ENCODE peak calls at places on chromosomes 7 and 10, in six cellular contexts. One of them, this sample, is unnamed.

GRCh38 chr10:22379059-22379458 is 33.8 kb downstream of the SPAG6 start:
- DNase-seq in GM12878: peak
- DNase-seq in A549: no peak
- DNase-seq in heart left ventricle: no peak
- DNase-seq in uterus: no peak
- DNase-seq in IMR-90: no peak
- DNase-seq in this sample: no peak

GRCh38 chr10:119625570-119626280 is 25.5 kb upstream of the BAG3 start:
- DNase-seq in GM12878: no peak
- DNase-seq in A549: no peak
- DNase-seq in heart left ventricle: no peak
- DNase-seq in uterus: no peak
- DNase-seq in IMR-90: no peak
- DNase-seq in this sample: no peak

GRCh38 chr10:120586471-120586872 is 129.4 kb downstream of the PLPP4 start:
- DNase-seq in GM12878: no peak
- DNase-seq in A549: no peak
- DNase-seq in heart left ventricle: no peak
- DNase-seq in uterus: no peak
- DNase-seq in IMR-90: no peak
- DNase-seq in this sample: no peak

GRCh38 chr7:105277341-105277740 is 111.4 kb downstream of the SRPK2 start:
- DNase-seq in GM12878: no peak
- DNase-seq in A549: peak
- DNase-seq in heart left ventricle: no peak
- DNase-seq in uterus: no peak
- DNase-seq in IMR-90: peak
- DNase-seq in this sample: no peak

GRCh38 chr10:26890956-26891355 is 30.2 kb upstream of the ABI1 start:
- DNase-seq in GM12878: no peak
- DNase-seq in A549: peak
- DNase-seq in heart left ventricle: no peak
- DNase-seq in uterus: no peak
- DNase-seq in IMR-90: peak
- DNase-seq in this sample: no peak

GRCh38 chr7:75866497-75867389 is 12.1 kb upstream of the RHBDD2 start:
- DNase-seq in GM12878: no peak
- DNase-seq in A549: peak
- DNase-seq in heart left ventricle: peak
- DNase-seq in uterus: peak
- DNase-seq in IMR-90: peak
- DNase-seq in this sample: peak

GRCh38 chr10:22900841-22901601 is 26.8 kb upstream of the ARMC3 start:
- DNase-seq in GM12878: no peak
- DNase-seq in A549: no peak
- DNase-seq in heart left ventricle: peak
- DNase-seq in uterus: no peak
- DNase-seq in IMR-90: no peak
- DNase-seq in this sample: no peak

GRCh38 chr10:117550599-117551321 is 8.2 kb downstream of the EMX2 start:
- DNase-seq in GM12878: no peak
- DNase-seq in A549: no peak
- DNase-seq in heart left ventricle: no peak
- DNase-seq in uterus: peak
- DNase-seq in IMR-90: no peak
- DNase-seq in this sample: no peak

GRCh38 chr10:125816548-125816947 is 6.5 kb downstream of the UROS start:
- DNase-seq in GM12878: no peak
- DNase-seq in A549: no peak
- DNase-seq in heart left ventricle: no peak
- DNase-seq in uterus: no peak
- DNase-seq in IMR-90: no peak
- DNase-seq in this sample: no peak

GRCh38 chr7:106744507-106745180 is 83.7 kb upstream of the CCDC71L start:
- DNase-seq in GM12878: no peak
- DNase-seq in A549: no peak
- DNase-seq in heart left ventricle: no peak
- DNase-seq in uterus: no peak
- DNase-seq in IMR-90: no peak
- DNase-seq in this sample: no peak

GRCh38 chr10:102917962-102918816 is at the start of gene CNNM2:
- DNase-seq in GM12878: peak
- DNase-seq in A549: peak
- DNase-seq in heart left ventricle: peak
- DNase-seq in uterus: peak
- DNase-seq in IMR-90: peak
- DNase-seq in this sample: peak
- TF ChIP-seq POLR2A in GM12878: peak
- TF ChIP-seq POLR2A in A549: peak
- TF ChIP-seq POLR2A in heart left ventricle: peak
- TF ChIP-seq POLR2A in uterus: peak
- TF ChIP-seq POLR2A in IMR-90: peak
- TF ChIP-seq POLR2A in this sample: no peak

GRCh38 chr10:74823791-74824183 is 2.6 kb upstream of the KAT6B start:
- DNase-seq in GM12878: no peak
- DNase-seq in A549: no peak
- DNase-seq in heart left ventricle: no peak
- DNase-seq in uterus: no peak
- DNase-seq in IMR-90: peak
- DNase-seq in this sample: no peak
- H3K4me3 ChIP-seq in GM12878: peak
- H3K4me3 ChIP-seq in A549: no peak
- H3K4me3 ChIP-seq in heart left ventricle: peak
- H3K4me3 ChIP-seq in uterus: no peak
- H3K4me3 ChIP-seq in IMR-90: peak
- H3K4me3 ChIP-seq in this sample: no peak

GRCh38 chr10:129740532-129741279 is 223.4 kb downstream of the EBF3 start:
- DNase-seq in GM12878: no peak
- DNase-seq in A549: no peak
- DNase-seq in heart left ventricle: no peak
- DNase-seq in uterus: no peak
- DNase-seq in IMR-90: no peak
- DNase-seq in this sample: no peak
- TF ChIP-seq CTCF in GM12878: no peak
- TF ChIP-seq CTCF in A549: no peak
- TF ChIP-seq CTCF in heart left ventricle: no peak
- TF ChIP-seq CTCF in uterus: no peak
- TF ChIP-seq CTCF in IMR-90: no peak
- TF ChIP-seq CTCF in this sample: no peak

DNA sequence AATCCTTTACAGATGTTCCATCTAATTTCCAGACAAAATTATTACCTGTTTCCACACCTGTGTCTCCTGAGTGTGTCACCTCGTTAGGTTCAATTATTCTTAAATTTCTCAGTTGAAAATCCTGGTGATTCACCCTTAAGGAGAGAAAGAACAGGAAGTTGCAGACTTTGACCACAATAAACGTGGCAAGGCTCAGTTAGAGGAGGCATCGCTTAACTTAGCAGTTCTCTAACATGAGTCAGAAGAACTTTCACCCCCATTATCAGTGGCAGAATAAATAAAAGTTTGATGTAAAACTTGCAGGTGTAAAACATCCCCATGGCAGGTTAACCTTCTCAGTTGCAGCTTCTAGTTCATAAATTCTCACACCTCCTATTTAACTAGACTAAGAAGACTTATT is 8.3 kb downstream of the XPNPEP1 start:
- DNase-seq in GM12878: peak
- DNase-seq in A549: peak
- DNase-seq in heart left ventricle: no peak
- DNase-seq in uterus: peak
- DNase-seq in IMR-90: peak
- DNase-seq in this sample: no peak
- TF ChIP-seq POLR2A in GM12878: no peak
- TF ChIP-seq POLR2A in A549: no peak
- TF ChIP-seq POLR2A in heart left ventricle: no peak
- TF ChIP-seq POLR2A in uterus: no peak
- TF ChIP-seq POLR2A in IMR-90: no peak
- TF ChIP-seq POLR2A in this sample: no peak

GRCh38 chr10:72831696-72832355 is 61.7 kb upstream of the OIT3 start:
- DNase-seq in GM12878: no peak
- DNase-seq in A549: no peak
- DNase-seq in heart left ventricle: no peak
- DNase-seq in uterus: no peak
- DNase-seq in IMR-90: peak
- DNase-seq in this sample: no peak
- H3K4me3 ChIP-seq in GM12878: no peak
- H3K4me3 ChIP-seq in A549: no peak
- H3K4me3 ChIP-seq in heart left ventricle: peak
- H3K4me3 ChIP-seq in uterus: peak
- H3K4me3 ChIP-seq in IMR-90: no peak
- H3K4me3 ChIP-seq in this sample: no peak

DNA sequence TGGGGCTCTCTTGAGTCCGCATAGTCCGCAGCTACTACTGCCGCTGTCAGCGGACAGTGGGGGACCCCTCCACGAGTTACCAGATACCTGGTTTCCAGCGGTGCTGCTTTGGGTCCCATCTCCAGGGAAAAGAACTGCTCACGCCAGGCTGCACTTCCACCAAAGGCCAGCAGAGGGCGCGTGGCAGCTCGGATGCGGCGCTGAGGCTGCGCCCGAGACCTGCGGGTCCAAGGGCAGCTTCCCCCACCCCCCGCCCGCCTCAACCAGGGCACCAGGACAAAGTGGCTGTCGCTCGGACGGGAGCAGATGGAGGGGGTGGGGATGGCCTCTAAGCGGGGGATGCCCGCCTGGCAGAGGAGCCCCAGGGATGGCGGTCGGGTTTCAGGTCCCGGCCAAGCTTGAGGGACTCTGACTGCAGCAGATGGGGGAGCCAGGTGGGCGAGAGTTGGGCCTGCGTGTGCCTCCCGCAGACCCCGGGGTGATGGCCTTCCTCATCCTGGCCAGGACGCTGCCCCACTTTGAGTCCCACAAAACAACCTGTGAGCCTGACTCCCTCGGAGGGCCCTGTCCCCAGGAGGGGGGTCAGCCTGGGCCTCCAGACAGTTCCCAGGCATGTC is 23.8 kb upstream of the ZNF735 start:
- DNase-seq in GM12878: no peak
- DNase-seq in A549: no peak
- DNase-seq in heart left ventricle: no peak
- DNase-seq in uterus: no peak
- DNase-seq in IMR-90: no peak
- DNase-seq in this sample: no peak
- TF ChIP-seq CTCF in GM12878: peak
- TF ChIP-seq CTCF in A549: no peak
- TF ChIP-seq CTCF in heart left ventricle: peak
- TF ChIP-seq CTCF in uterus: peak
- TF ChIP-seq CTCF in IMR-90: peak
- TF ChIP-seq CTCF in this sample: no peak

GRCh38 chr10:110206988-110207804 is at the start of gene MXI1:
- DNase-seq in GM12878: no peak
- DNase-seq in A549: peak
- DNase-seq in heart left ventricle: peak
- DNase-seq in uterus: peak
- DNase-seq in IMR-90: peak
- DNase-seq in this sample: peak
- TF ChIP-seq POLR2A in GM12878: no peak
- TF ChIP-seq POLR2A in A549: peak
- TF ChIP-seq POLR2A in heart left ventricle: peak
- TF ChIP-seq POLR2A in uterus: peak
- TF ChIP-seq POLR2A in IMR-90: no peak
- TF ChIP-seq POLR2A in this sample: no peak

DNA sequence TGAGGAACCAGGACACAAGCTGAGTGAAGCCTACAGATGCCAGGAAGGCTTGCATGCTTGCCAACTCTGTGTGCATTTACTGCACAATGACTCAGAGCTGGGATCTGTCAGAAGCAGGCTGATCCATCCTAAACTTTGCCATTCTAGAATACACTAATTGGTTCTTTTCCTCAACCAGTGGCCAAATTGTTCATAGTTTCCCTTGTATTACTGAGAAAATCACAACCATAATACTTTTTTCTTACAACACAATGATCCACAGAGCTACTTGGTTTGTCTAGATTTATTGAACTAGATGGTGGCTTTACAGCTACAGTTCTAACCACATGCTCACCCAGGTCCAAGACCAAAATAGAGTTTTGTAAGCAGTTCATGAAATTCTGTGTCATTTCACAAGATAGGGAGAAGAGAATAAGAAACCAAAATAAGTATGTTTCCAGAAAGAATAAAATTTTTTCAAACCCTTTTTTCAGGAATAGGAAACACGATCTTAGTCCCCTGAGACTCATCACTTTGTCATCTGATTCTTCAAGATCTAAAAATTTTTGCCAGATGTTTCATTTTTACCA is 21.0 kb upstream of the LRRC17 start:
- DNase-seq in GM12878: no peak
- DNase-seq in A549: peak
- DNase-seq in heart left ventricle: peak
- DNase-seq in uterus: peak
- DNase-seq in IMR-90: peak
- DNase-seq in this sample: no peak
- H3K4me3 ChIP-seq in GM12878: no peak
- H3K4me3 ChIP-seq in A549: no peak
- H3K4me3 ChIP-seq in heart left ventricle: no peak
- H3K4me3 ChIP-seq in uterus: no peak
- H3K4me3 ChIP-seq in IMR-90: no peak
- H3K4me3 ChIP-seq in this sample: no peak

GRCh38 chr10:113853577-113854018 is 284 bp downstream of the DCLRE1A start:
- DNase-seq in GM12878: no peak
- DNase-seq in A549: no peak
- DNase-seq in heart left ventricle: no peak
- DNase-seq in uterus: no peak
- DNase-seq in IMR-90: peak
- DNase-seq in this sample: no peak

GRCh38 chr10:113856563-113856962 is 2.1 kb downstream of the NHLRC2 start:
- DNase-seq in GM12878: no peak
- DNase-seq in A549: no peak
- DNase-seq in heart left ventricle: no peak
- DNase-seq in uterus: no peak
- DNase-seq in IMR-90: no peak
- DNase-seq in this sample: no peak

GRCh38 chr10:113857210-113857609 is 2.7 kb downstream of the NHLRC2 start:
- DNase-seq in GM12878: no peak
- DNase-seq in A549: no peak
- DNase-seq in heart left ventricle: no peak
- DNase-seq in uterus: no peak
- DNase-seq in IMR-90: no peak
- DNase-seq in this sample: no peak

GRCh38 chr10:113854019-113854756 is at the start of the genes DCLRE1A and NHLRC2:
- DNase-seq in GM12878: no peak
- DNase-seq in A549: peak
- DNase-seq in heart left ventricle: peak
- DNase-seq in uterus: peak
- DNase-seq in IMR-90: peak
- DNase-seq in this sample: peak

GRCh38 chr10:113854757-113855626 is 531 bp downstream of the NHLRC2 start:
- DNase-seq in GM12878: no peak
- DNase-seq in A549: peak
- DNase-seq in heart left ventricle: peak
- DNase-seq in uterus: peak
- DNase-seq in IMR-90: peak
- DNase-seq in this sample: peak
- TF ChIP-seq CTCF in GM12878: no peak
- TF ChIP-seq CTCF in A549: no peak
- TF ChIP-seq CTCF in heart left ventricle: no peak
- TF ChIP-seq CTCF in uterus: no peak
- TF ChIP-seq CTCF in IMR-90: no peak
- TF ChIP-seq CTCF in this sample: no peak

This sample was measured in lower leg skin.